ENCODE peak calls at places on chromosomes 16 and 17, in six cellular contexts. K is ascending aorta; T is stimulated activated CD8-positive, alpha-beta memory T cell treated with anti-CD3 and anti-CD28 coated beads, Interleukin-2, amount 100 ng/mL, for 48 hours; D is left lung; N is stimulated activated CD4-positive, alpha-beta T cell treated with anti-CD3 and anti-CD28 coated beads, Interleukin-15, amount 100 ng/mL, for 24 hours; X is hepatic stellate cell. M is an unnamed sample.
A peak's percentile ranks its signal among the peaks of the same experiment; 100 is the strongest.

GRCh38 chr17:1031711-1032110 is 34.8 kb downstream of the TIMM22 start:
- DNase-seq in D (peak; percentile 60), T (no peak), N (no peak), K (no peak), X (peak; percentile 53), M (no peak)

GRCh38 chr16:49597796-49598195 is 224.2 kb downstream of the C16orf78 start:
- DNase-seq in K (no peak), X (no peak), T (no peak), N (no peak), D (no peak), M (no peak)

GRCh38 chr16:3276679-3277078 is 6.6 kb upstream of the ZNF263 start:
- DNase-seq in X (no peak), T (no peak), D (no peak), N (no peak), K (no peak), M (no peak)

GRCh38 chr16:20257234-20257633 is 70.1 kb downstream of the GP2 start:
- DNase-seq in X (no peak), K (no peak), T (no peak), D (no peak), N (no peak), M (no peak)

GRCh38 chr16:89701425-89702406 is at the start of gene SPATA2L:
- DNase-seq in K (peak; percentile 55), T (peak; percentile 96), D (peak; percentile 94), N (peak; percentile 98), X (peak; percentile 90), M (no peak)

GRCh38 chr17:28993013-28993600 is 12.7 kb downstream of the SEZ6 start:
- DNase-seq in N (no peak), X (no peak), T (no peak), K (no peak), D (no peak), M (no peak)

GRCh38 chr17:49880291-49881053 is 32.6 kb upstream of the TAC4 start:
- DNase-seq in X (peak; percentile 92), D (peak; percentile 69), K (no peak), T (peak; percentile 63), N (peak; percentile 84), M (no peak)

GRCh38 chr17:28018439-28019070 is 23.9 kb upstream of the NLK start:
- DNase-seq in K (no peak), N (no peak), T (no peak), D (peak; percentile 63), X (no peak), M (peak; percentile 62)

GRCh38 chr16:3595521-3596021 is 15.8 kb downstream of the SLX4 start:
- DNase-seq in X (no peak), D (no peak), T (no peak), N (no peak), K (no peak), M (no peak)

GRCh38 chr16:13039526-13039925 is 138.1 kb downstream of the SHISA9 start:
- DNase-seq in D (no peak), N (no peak), X (no peak), T (no peak), K (no peak), M (no peak)

GRCh38 chr16:67237396-67238277 is 9.6 kb downstream of the FHOD1 start:
- DNase-seq in N (no peak), X (no peak), K (no peak), T (no peak), D (no peak), M (no peak)

GRCh38 chr17:5422505-5422904 is 2.5 kb downstream of the RPAIN start:
- DNase-seq in X (peak; percentile 74), K (no peak), D (no peak), T (no peak), N (no peak), M (no peak)

GRCh38 chr16:56625140-56625942 is at the start of gene MT1E:
- DNase-seq in K (no peak), X (peak; percentile 88), N (peak; percentile 75), T (peak; percentile 71), D (no peak), M (peak; percentile 49)

GRCh38 chr17:39208136-39208535 is 8.1 kb downstream of the RPL19 start:
- DNase-seq in T (no peak), X (no peak), K (no peak), N (no peak), D (peak; percentile 76), M (no peak)

GRCh38 chr16:22001591-22001990 is 675 bp upstream of the PDZD9 start:
- DNase-seq in D (no peak), X (peak; percentile 70), T (no peak), N (no peak), K (no peak), M (no peak)

M was measured in NCI-H2029 treated with DMSO at 0.1 percent for 48 hours.